ENCODE peak calls at places on chromosomes 7 and 10, in five cellular contexts. One of them, this sample, is unnamed.

GRCh38 chr7:79096361-79096805 is 357.1 kb downstream of the MAGI2 start:
- DNase-seq in HFF-Myc: no peak
- DNase-seq in heart left ventricle: no peak
- DNase-seq in fibroblast of pulmonary artery: no peak
- DNase-seq in right lobe of liver: no peak
- DNase-seq in this sample: no peak

GRCh38 chr7:128818694-128819093 is 11.5 kb upstream of the FLNC start:
- DNase-seq in HFF-Myc: no peak
- DNase-seq in heart left ventricle: no peak
- DNase-seq in fibroblast of pulmonary artery: no peak
- DNase-seq in right lobe of liver: no peak
- DNase-seq in this sample: no peak

GRCh38 chr10:118369806-118370205 is 27.7 kb upstream of the FAM204A start:
- DNase-seq in HFF-Myc: no peak
- DNase-seq in heart left ventricle: no peak
- DNase-seq in fibroblast of pulmonary artery: no peak
- DNase-seq in right lobe of liver: no peak
- DNase-seq in this sample: no peak

GRCh38 chr7:158268851-158269535 is 318.6 kb downstream of the PTPRN2 start:
- DNase-seq in HFF-Myc: no peak
- DNase-seq in heart left ventricle: no peak
- DNase-seq in fibroblast of pulmonary artery: no peak
- DNase-seq in right lobe of liver: no peak
- DNase-seq in this sample: no peak

GRCh38 chr10:26627320-26627719 is 70.2 kb upstream of the PDSS1 start:
- DNase-seq in HFF-Myc: no peak
- DNase-seq in heart left ventricle: no peak
- DNase-seq in fibroblast of pulmonary artery: no peak
- DNase-seq in right lobe of liver: no peak
- DNase-seq in this sample: no peak

GRCh38 chr7:45402480-45403218 is 171.5 kb upstream of the ADCY1 start:
- DNase-seq in HFF-Myc: no peak
- DNase-seq in heart left ventricle: no peak
- DNase-seq in fibroblast of pulmonary artery: peak
- DNase-seq in right lobe of liver: no peak
- DNase-seq in this sample: no peak

GRCh38 chr10:132703305-132704007 is 82.5 kb downstream of the NKX6-2 start:
- DNase-seq in HFF-Myc: no peak
- DNase-seq in heart left ventricle: no peak
- DNase-seq in fibroblast of pulmonary artery: no peak
- DNase-seq in right lobe of liver: peak
- DNase-seq in this sample: no peak

GRCh38 chr7:83410989-83411591 is 237.8 kb downstream of the SEMA3E start:
- DNase-seq in HFF-Myc: peak
- DNase-seq in heart left ventricle: no peak
- DNase-seq in fibroblast of pulmonary artery: peak
- DNase-seq in right lobe of liver: no peak
- DNase-seq in this sample: no peak

GRCh38 chr7:105745681-105746330 is 130.6 kb downstream of the ATXN7L1 start:
- DNase-seq in HFF-Myc: no peak
- DNase-seq in heart left ventricle: no peak
- DNase-seq in fibroblast of pulmonary artery: no peak
- DNase-seq in right lobe of liver: no peak
- DNase-seq in this sample: no peak

GRCh38 chr10:79399242-79399831 is 46.1 kb downstream of the ZCCHC24 start:
- DNase-seq in HFF-Myc: peak
- DNase-seq in heart left ventricle: peak
- DNase-seq in fibroblast of pulmonary artery: peak
- DNase-seq in right lobe of liver: peak
- DNase-seq in this sample: no peak

GRCh38 chr10:110237894-110238480 is 30.6 kb downstream of the MXI1 start:
- DNase-seq in HFF-Myc: no peak
- DNase-seq in heart left ventricle: no peak
- DNase-seq in fibroblast of pulmonary artery: no peak
- DNase-seq in right lobe of liver: no peak
- DNase-seq in this sample: no peak

GRCh38 chr10:27799046-27799445 is 53.4 kb upstream of the MKX start:
- DNase-seq in HFF-Myc: no peak
- DNase-seq in heart left ventricle: no peak
- DNase-seq in fibroblast of pulmonary artery: no peak
- DNase-seq in right lobe of liver: no peak
- DNase-seq in this sample: no peak

GRCh38 chr7:5694221-5694754 is 87.2 kb downstream of the RNF216 start:
- DNase-seq in HFF-Myc: peak
- DNase-seq in heart left ventricle: no peak
- DNase-seq in fibroblast of pulmonary artery: peak
- DNase-seq in right lobe of liver: no peak
- DNase-seq in this sample: no peak

GRCh38 chr10:101570764-101571572 is 17.1 kb downstream of the POLL start:
- DNase-seq in HFF-Myc: no peak
- DNase-seq in heart left ventricle: no peak
- DNase-seq in fibroblast of pulmonary artery: no peak
- DNase-seq in right lobe of liver: no peak
- DNase-seq in this sample: no peak

GRCh38 chr10:110229155-110229554 is 21.8 kb downstream of the MXI1 start:
- DNase-seq in HFF-Myc: no peak
- DNase-seq in heart left ventricle: no peak
- DNase-seq in fibroblast of pulmonary artery: no peak
- DNase-seq in right lobe of liver: no peak
- DNase-seq in this sample: no peak

GRCh38 chr10:78532480-78533046 is 498.9 kb downstream of the RPS24 start:
- DNase-seq in HFF-Myc: no peak
- DNase-seq in heart left ventricle: no peak
- DNase-seq in fibroblast of pulmonary artery: no peak
- DNase-seq in right lobe of liver: no peak
- DNase-seq in this sample: no peak

GRCh38 chr7:100598425-100598824 is 3.7 kb upstream of the PCOLCE start:
- DNase-seq in HFF-Myc: no peak
- DNase-seq in heart left ventricle: no peak
- DNase-seq in fibroblast of pulmonary artery: no peak
- DNase-seq in right lobe of liver: no peak
- DNase-seq in this sample: no peak

GRCh38 chr7:7254908-7255307 is 72.6 kb downstream of the C1GALT1 start:
- DNase-seq in HFF-Myc: no peak
- DNase-seq in heart left ventricle: no peak
- DNase-seq in fibroblast of pulmonary artery: no peak
- DNase-seq in right lobe of liver: no peak
- DNase-seq in this sample: no peak

GRCh38 chr7:94338921-94339371 is 55.7 kb upstream of the COL1A2 start:
- DNase-seq in HFF-Myc: no peak
- DNase-seq in heart left ventricle: no peak
- DNase-seq in fibroblast of pulmonary artery: peak
- DNase-seq in right lobe of liver: no peak
- DNase-seq in this sample: no peak

DNA sequence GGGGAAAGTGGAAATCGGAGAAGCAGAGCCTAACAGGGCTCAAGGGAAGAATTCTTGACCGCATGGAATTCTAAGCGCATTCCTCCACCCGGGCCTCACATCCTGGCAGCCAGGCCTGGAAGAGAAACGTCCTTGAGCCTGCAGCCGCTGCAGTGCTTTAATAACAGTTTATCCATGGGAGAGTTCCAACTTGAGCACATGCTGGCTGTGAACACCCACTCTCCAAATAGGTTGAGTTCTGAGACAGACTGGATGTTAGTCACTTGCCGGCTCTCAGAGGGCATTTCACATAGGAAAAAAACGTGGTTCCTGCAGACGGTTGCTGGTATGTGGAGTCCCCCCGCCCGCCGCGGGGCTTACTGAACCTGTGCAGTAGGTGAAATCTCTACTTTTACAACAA is 61.4 kb upstream of the STEAP1B start:
- DNase-seq in HFF-Myc: peak
- DNase-seq in heart left ventricle: peak
- DNase-seq in fibroblast of pulmonary artery: peak
- DNase-seq in right lobe of liver: no peak
- DNase-seq in this sample: peak
- TF ChIP-seq CTCF in HFF-Myc: no peak
- TF ChIP-seq CTCF in heart left ventricle: no peak
- TF ChIP-seq CTCF in fibroblast of pulmonary artery: no peak
- TF ChIP-seq CTCF in right lobe of liver: no peak
- TF ChIP-seq CTCF in this sample: no peak

DNA sequence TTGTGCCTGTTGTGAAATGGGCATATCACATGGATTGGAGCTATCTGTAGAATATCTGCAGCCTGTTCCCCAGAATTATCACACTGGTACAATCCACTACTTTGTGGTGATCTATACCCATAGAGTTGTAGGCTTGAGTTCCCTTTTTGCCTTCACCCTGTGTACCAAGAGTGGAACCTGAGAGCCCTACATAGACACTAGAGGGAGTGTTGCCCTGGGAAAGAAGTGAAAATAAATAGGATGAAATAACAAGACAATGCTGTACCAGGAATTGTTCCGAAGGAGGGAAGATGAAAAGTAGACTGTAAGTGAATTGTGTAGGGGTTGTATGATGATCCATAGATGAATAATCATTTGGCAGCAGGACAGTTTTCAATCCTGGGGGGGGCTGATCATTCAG is 9.0 kb downstream of the SORCS3 start:
- DNase-seq in HFF-Myc: no peak
- DNase-seq in heart left ventricle: no peak
- DNase-seq in fibroblast of pulmonary artery: no peak
- DNase-seq in right lobe of liver: no peak
- DNase-seq in this sample: no peak
- TF ChIP-seq CTCF in HFF-Myc: no peak
- TF ChIP-seq CTCF in heart left ventricle: peak
- TF ChIP-seq CTCF in fibroblast of pulmonary artery: no peak
- TF ChIP-seq CTCF in right lobe of liver: no peak
- TF ChIP-seq CTCF in this sample: no peak

GRCh38 chr10:127919418-127920191 is 12.7 kb downstream of the PTPRE start:
- DNase-seq in HFF-Myc: peak
- DNase-seq in heart left ventricle: no peak
- DNase-seq in fibroblast of pulmonary artery: peak
- DNase-seq in right lobe of liver: no peak
- DNase-seq in this sample: no peak
- TF ChIP-seq CTCF in HFF-Myc: peak
- TF ChIP-seq CTCF in heart left ventricle: peak
- TF ChIP-seq CTCF in fibroblast of pulmonary artery: peak
- TF ChIP-seq CTCF in right lobe of liver: no peak
- TF ChIP-seq CTCF in this sample: peak

GRCh38 chr7:32126843-32127242 is 56.6 kb upstream of the PDE1C start:
- DNase-seq in HFF-Myc: no peak
- DNase-seq in heart left ventricle: no peak
- DNase-seq in fibroblast of pulmonary artery: no peak
- DNase-seq in right lobe of liver: no peak
- DNase-seq in this sample: no peak
- TF ChIP-seq CTCF in HFF-Myc: no peak
- TF ChIP-seq CTCF in heart left ventricle: no peak
- TF ChIP-seq CTCF in fibroblast of pulmonary artery: no peak
- TF ChIP-seq CTCF in right lobe of liver: no peak
- TF ChIP-seq CTCF in this sample: no peak

GRCh38 chr10:58859541-58859940 is 316.9 kb upstream of the PHYHIPL start:
- DNase-seq in HFF-Myc: no peak
- DNase-seq in heart left ventricle: no peak
- DNase-seq in fibroblast of pulmonary artery: no peak
- DNase-seq in right lobe of liver: no peak
- DNase-seq in this sample: no peak
- TF ChIP-seq CTCF in HFF-Myc: no peak
- TF ChIP-seq CTCF in heart left ventricle: no peak
- TF ChIP-seq CTCF in fibroblast of pulmonary artery: no peak
- TF ChIP-seq CTCF in right lobe of liver: no peak
- TF ChIP-seq CTCF in this sample: no peak

GRCh38 chr10:60460058-60460457 is 70.4 kb upstream of the ANK3 start:
- DNase-seq in HFF-Myc: no peak
- DNase-seq in heart left ventricle: no peak
- DNase-seq in fibroblast of pulmonary artery: no peak
- DNase-seq in right lobe of liver: no peak
- DNase-seq in this sample: no peak

GRCh38 chr10:60454336-60454735 is 64.7 kb upstream of the ANK3 start:
- DNase-seq in HFF-Myc: no peak
- DNase-seq in heart left ventricle: no peak
- DNase-seq in fibroblast of pulmonary artery: no peak
- DNase-seq in right lobe of liver: no peak
- DNase-seq in this sample: no peak

GRCh38 chr10:60461688-60462087 is 72.0 kb upstream of the ANK3 start:
- DNase-seq in HFF-Myc: no peak
- DNase-seq in heart left ventricle: no peak
- DNase-seq in fibroblast of pulmonary artery: no peak
- DNase-seq in right lobe of liver: no peak
- DNase-seq in this sample: no peak

GRCh38 chr10:60453031-60453430 is 63.4 kb upstream of the ANK3 start:
- DNase-seq in HFF-Myc: no peak
- DNase-seq in heart left ventricle: no peak
- DNase-seq in fibroblast of pulmonary artery: no peak
- DNase-seq in right lobe of liver: no peak
- DNase-seq in this sample: no peak

GRCh38 chr10:60456053-60456452 is 66.4 kb upstream of the ANK3 start:
- DNase-seq in HFF-Myc: no peak
- DNase-seq in heart left ventricle: no peak
- DNase-seq in fibroblast of pulmonary artery: no peak
- DNase-seq in right lobe of liver: no peak
- DNase-seq in this sample: peak
- TF ChIP-seq CTCF in HFF-Myc: no peak
- TF ChIP-seq CTCF in heart left ventricle: no peak
- TF ChIP-seq CTCF in fibroblast of pulmonary artery: no peak
- TF ChIP-seq CTCF in right lobe of liver: no peak
- TF ChIP-seq CTCF in this sample: peak

GRCh38 chr10:1632596-1632995 is 104.7 kb downstream of the ADARB2 start:
- DNase-seq in HFF-Myc: no peak
- DNase-seq in heart left ventricle: no peak
- DNase-seq in fibroblast of pulmonary artery: no peak
- DNase-seq in right lobe of liver: no peak
- DNase-seq in this sample: no peak
- TF ChIP-seq CTCF in HFF-Myc: no peak
- TF ChIP-seq CTCF in heart left ventricle: no peak
- TF ChIP-seq CTCF in fibroblast of pulmonary artery: no peak
- TF ChIP-seq CTCF in right lobe of liver: no peak
- TF ChIP-seq CTCF in this sample: no peak

GRCh38 chr10:50572017-50572491 is 51.7 kb downstream of the SGMS1 start:
- DNase-seq in HFF-Myc: no peak
- DNase-seq in heart left ventricle: no peak
- DNase-seq in fibroblast of pulmonary artery: no peak
- DNase-seq in right lobe of liver: peak
- DNase-seq in this sample: no peak

GRCh38 chr10:50575477-50576244 is 48.1 kb downstream of the SGMS1 start:
- DNase-seq in HFF-Myc: no peak
- DNase-seq in heart left ventricle: no peak
- DNase-seq in fibroblast of pulmonary artery: no peak
- DNase-seq in right lobe of liver: no peak
- DNase-seq in this sample: no peak

GRCh38 chr10:50576245-50576815 is 47.4 kb downstream of the SGMS1 start:
- DNase-seq in HFF-Myc: no peak
- DNase-seq in heart left ventricle: no peak
- DNase-seq in fibroblast of pulmonary artery: peak
- DNase-seq in right lobe of liver: no peak
- DNase-seq in this sample: no peak

GRCh38 chr10:50574932-50575331 is 48.8 kb downstream of the SGMS1 start:
- DNase-seq in HFF-Myc: no peak
- DNase-seq in heart left ventricle: no peak
- DNase-seq in fibroblast of pulmonary artery: no peak
- DNase-seq in right lobe of liver: no peak
- DNase-seq in this sample: no peak

DNA sequence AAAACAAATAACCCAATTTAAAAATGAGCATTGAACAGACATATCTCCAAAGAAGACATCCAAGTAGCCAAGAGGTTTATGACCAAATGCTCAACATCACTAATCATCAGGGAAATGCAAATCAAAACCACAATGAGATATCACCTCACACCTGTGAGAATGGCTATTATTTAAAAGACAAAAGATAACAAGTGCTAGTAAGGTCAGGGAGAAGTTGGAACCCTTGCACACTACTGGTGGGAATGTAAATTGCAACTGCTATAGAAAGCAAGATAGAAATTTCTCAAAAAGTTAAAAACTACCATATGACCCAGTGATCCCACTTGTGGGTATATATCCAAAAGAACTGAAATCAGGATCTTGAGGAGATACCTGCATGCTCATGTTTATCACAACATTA is 49.5 kb downstream of the SGMS1 start:
- DNase-seq in HFF-Myc: no peak
- DNase-seq in heart left ventricle: no peak
- DNase-seq in fibroblast of pulmonary artery: no peak
- DNase-seq in right lobe of liver: no peak
- DNase-seq in this sample: no peak
- TF ChIP-seq CTCF in HFF-Myc: no peak
- TF ChIP-seq CTCF in heart left ventricle: no peak
- TF ChIP-seq CTCF in fibroblast of pulmonary artery: peak
- TF ChIP-seq CTCF in right lobe of liver: no peak
- TF ChIP-seq CTCF in this sample: no peak